ENCODE peak calls at places on chromosomes 13 and 19, in six cellular contexts. U is sigmoid colon, J is suprapubic skin, C is transverse colon, D is SK-N-SH, K is stomach. S is an unnamed sample.

GRCh38 chr13:96075953-96076543 is 13.9 kb upstream of the HS6ST3 start:
- DNase-seq in U (no peak), J (no peak), C (no peak), D (peak; percentile 28), K (no peak), S (no peak)

GRCh38 chr19:42076375-42076944 is 494 bp downstream of the ZNF574 start:
- DNase-seq in U (no peak), J (peak; percentile 83), C (peak; percentile 58), D (no peak), K (no peak), S (no peak)

GRCh38 chr13:46529509-46529908 is 23.5 kb upstream of the LRCH1 start:
- DNase-seq in U (no peak), J (no peak), C (no peak), D (no peak), K (no peak), S (no peak)

GRCh38 chr13:26785845-26786630 is 25.5 kb upstream of the GPR12 start:
- DNase-seq in U (peak; percentile 74), J (peak; percentile 73), C (peak; percentile 37), D (no peak), K (peak; percentile 28), S (no peak)

GRCh38 chr19:49635530-49636229 is 4.3 kb downstream of the RRAS start:
- DNase-seq in U (no peak), J (no peak), C (no peak), D (no peak), K (no peak), S (no peak)

GRCh38 chr13:98385591-98385990 is 191.3 kb downstream of the STK24 start:
- DNase-seq in U (no peak), J (no peak), C (no peak), D (no peak), K (no peak), S (no peak)

GRCh38 chr13:75250526-75251183 is 231.3 kb downstream of the TBC1D4 start:
- DNase-seq in U (no peak), J (no peak), C (no peak), D (no peak), K (no peak), S (peak; percentile 14)

GRCh38 chr13:103638706-103639105 is 572.5 kb upstream of the SLC10A2 start:
- DNase-seq in U (no peak), J (no peak), C (no peak), D (no peak), K (no peak), S (no peak)

GRCh38 chr13:20779405-20779804 is 5.6 kb upstream of the EEF1AKMT1 start:
- DNase-seq in U (no peak), J (no peak), C (no peak), D (no peak), K (no peak), S (no peak)

GRCh38 chr13:111204438-111205177 is 89.5 kb downstream of the ARHGEF7 start:
- DNase-seq in U (peak; percentile 86), J (no peak), C (no peak), D (peak; percentile 57), K (no peak), S (no peak)

GRCh38 chr13:37074703-37075102 is 15.2 kb upstream of the SUPT20H start:
- DNase-seq in U (no peak), J (no peak), C (no peak), D (peak; percentile 39), K (no peak), S (no peak)

GRCh38 chr13:41613984-41614581 is 156.7 kb downstream of the RGCC start:
- DNase-seq in U (peak; percentile 74), J (no peak), C (no peak), D (no peak), K (no peak), S (no peak)

GRCh38 chr13:25210842-25211241 is 38.8 kb upstream of the AMER2 start:
- DNase-seq in U (no peak), J (no peak), C (no peak), D (no peak), K (no peak), S (no peak)

GRCh38 chr13:33369073-33369472 is 83.5 kb upstream of the STARD13 start:
- DNase-seq in U (no peak), J (no peak), C (no peak), D (no peak), K (no peak), S (no peak)

GRCh38 chr13:38538412-38538811 is 148.5 kb upstream of the FREM2 start:
- DNase-seq in U (no peak), J (no peak), C (no peak), D (no peak), K (no peak), S (no peak)

GRCh38 chr13:109783447-109783814 is 3.0 kb downstream of the IRS2 start:
- DNase-seq in U (no peak), J (no peak), C (no peak), D (peak; percentile 65), K (no peak), S (no peak)

GRCh38 chr13:60164490-60164889 is 762 bp upstream of the DIAPH3 start:
- DNase-seq in U (no peak), J (no peak), C (no peak), D (no peak), K (no peak), S (no peak)

GRCh38 chr19:14786421-14786851 is 8.1 kb upstream of the ADGRE2 start:
- DNase-seq in U (no peak), J (no peak), C (no peak), D (peak; percentile 65), K (no peak), S (peak; percentile 83)

GRCh38 chr19:45717983-45718650 is 12.6 kb downstream of the FBXO46 start:
- DNase-seq in U (peak; percentile 75), J (no peak), C (no peak), D (no peak), K (no peak), S (no peak)

GRCh38 chr19:18479964-18480723 is 41.7 kb downstream of the ELL start:
- DNase-seq in U (peak; percentile 97), J (peak; percentile 89), C (peak; percentile 68), D (no peak), K (peak; percentile 49), S (peak; percentile 98)

GRCh38 chr19:49324801-49325491 is at the start of gene SLC6A16:
- DNase-seq in U (no peak), J (no peak), C (no peak), D (no peak), K (no peak), S (peak; percentile 34)

DNA sequence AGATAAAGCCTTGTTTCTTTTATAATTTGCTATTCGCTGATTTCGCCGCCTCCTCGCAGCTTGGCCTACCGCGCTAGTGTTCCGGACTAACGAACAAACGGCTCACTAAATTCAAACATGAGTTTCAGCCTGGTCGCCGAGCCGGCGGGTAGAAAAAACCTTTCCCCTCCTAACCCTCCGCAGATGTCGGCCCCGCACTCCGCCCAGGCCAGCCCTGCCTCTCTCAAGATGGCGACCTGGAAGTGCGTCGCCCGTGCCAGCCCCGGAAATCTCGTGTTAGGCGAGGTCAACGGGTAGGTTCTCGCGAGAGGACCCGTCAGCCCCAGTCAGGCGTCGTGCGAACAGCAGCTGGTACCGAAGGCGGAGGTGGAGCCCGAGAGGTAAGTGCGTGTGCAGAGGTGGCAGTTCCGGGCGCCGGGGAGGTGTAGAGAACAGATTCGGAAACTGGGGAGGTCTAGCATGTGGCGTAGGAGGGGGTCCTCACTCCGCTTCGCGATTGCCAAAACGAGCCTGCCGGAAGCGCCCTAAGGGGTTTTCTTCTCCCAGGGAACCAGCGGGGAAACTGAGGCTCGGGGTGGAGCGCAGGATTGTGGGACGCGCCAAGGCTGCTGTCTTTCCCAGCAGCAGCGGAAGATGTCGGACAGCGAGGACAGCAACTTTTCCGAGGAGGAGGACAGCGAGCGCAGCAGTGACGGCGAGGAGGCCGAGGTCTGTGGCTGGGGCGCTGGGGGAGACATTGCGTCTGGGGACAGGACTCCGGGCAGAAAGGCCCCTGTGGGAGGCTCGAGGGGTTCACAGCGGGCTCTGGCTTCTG is at the start of gene SUPT5H:
- DNase-seq in U (peak; percentile 99), J (peak; percentile 98), C (peak; percentile 98), D (peak; percentile 96), K (peak; percentile 98), S (peak; percentile 99)
- TF ChIP-seq EP300 in U (no peak), J (no peak), C (no peak), D (no peak), K (no peak), S (no peak)

DNA sequence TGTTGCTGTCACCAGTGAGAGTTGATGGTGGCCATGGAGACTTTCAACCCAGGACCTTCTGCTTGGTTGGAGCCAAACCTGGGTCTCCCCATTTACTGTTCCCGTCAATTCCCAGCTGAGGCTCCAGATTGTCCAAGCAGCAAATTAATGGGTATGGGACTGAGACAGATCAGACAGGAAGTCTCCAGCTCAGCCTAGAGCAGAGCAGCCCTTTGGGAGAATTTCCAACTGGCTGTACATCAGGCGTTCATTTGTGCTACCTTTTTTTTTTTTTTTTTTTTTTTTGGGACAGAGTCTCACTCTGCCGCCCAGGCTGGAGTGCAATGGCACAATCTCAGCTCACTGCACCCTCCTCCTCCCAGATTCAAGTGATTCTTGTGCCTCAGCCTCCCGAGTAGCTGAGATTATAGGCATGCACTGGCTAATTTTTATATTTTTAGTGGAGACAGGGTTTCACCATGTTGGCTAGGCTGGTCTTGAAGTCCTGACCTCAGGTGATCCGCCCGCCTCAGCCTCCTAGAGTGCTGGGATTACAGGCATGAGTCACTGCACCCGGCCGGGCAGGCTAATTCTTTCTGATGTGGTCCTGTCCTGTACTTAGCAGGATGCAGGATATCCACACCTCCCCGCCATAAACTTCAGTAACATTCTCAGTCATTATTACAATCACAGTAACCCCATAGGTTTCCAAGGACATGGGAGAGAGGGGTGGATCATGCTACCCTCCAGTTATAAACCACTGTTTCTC is 9.3 kb downstream of the MAP3K10 start:
- DNase-seq in U (no peak), J (no peak), C (no peak), D (no peak), K (no peak), S (no peak)
- TF ChIP-seq POLR2AphosphoS5 in U (no peak), J (no peak), C (no peak), D (no peak), K (no peak), S (no peak)

DNA sequence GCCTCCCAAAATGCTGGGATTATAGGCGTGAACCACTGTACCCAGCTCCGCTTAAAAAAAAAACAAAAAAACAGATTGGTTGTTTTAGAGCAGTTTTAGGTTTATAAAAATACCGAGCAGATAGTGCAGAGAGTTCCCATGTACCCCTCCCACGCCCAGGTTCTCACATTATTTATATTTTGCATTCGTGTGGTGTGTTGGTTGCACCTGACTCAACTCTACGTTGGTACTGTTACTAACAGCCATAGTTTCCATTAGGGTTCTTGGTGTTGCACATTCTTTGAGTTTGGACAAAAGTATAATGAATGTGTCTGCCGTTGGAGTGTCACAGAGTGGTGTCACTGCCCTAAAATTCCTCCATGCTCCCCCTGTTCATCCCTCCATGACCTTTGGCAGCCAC is 29.1 kb downstream of the MYO9B start:
- DNase-seq in U (no peak), J (no peak), C (no peak), D (no peak), K (no peak), S (no peak)
- H3K4me1 ChIP-seq in U (peaks cover 28% of the 10 kb centered on the region), J (peaks cover 27% of the 10 kb centered on the region), C (peaks cover 28% of the 10 kb centered on the region), D (peaks cover 9% of the 10 kb centered on the region), K (peaks cover 42% of the 10 kb centered on the region), S (peaks cover 38% of the 10 kb centered on the region)

DNA sequence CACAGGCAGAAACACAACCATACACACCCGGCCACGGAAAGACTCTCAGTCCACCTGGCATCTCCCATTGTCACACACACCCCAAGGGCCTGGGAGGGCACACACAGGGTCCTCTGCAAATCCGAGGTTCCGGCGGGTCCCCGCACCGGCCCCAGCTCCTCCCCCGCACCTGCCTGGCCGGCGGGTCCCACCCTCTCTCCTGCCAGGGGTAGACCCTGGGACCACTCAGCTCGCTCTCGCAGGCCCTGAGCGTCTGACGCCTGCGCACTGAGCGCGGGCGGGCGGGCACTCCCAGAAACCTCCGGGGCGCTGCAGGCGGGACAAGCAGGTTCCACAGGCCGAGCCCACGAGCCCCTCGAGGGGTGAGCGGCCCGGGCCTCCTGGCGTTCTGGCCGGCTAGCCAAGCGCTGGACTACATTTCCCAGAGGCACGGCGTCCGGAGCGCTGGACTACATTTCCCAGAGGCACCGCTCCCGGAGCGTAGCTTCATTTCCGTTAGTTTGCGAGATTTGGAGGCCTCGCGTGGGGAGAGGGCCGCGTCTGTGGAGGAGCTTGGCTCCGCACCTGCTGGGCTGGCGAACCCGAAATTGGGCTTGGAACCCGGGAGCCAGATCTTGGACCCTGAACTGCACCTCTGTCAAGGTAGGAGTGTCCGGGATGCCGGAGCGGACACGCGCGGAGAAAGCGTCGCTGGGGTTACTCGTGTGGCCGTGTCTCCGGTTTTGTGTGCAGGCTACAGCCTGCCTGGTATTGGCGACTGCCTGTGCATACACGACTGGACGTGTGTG is at the start of gene ZNF420:
- DNase-seq in U (peak; percentile 97), J (peak; percentile 95), C (peak; percentile 94), D (peak; percentile 94), K (peak; percentile 94), S (peak; percentile 96)
- TF ChIP-seq EP300 in U (no peak), J (no peak), C (no peak), D (no peak), K (no peak), S (no peak)

S was measured in esophagus muscularis mucosa.